ENCODE peak calls at places on chromosomes 2 and 18, in six cellular contexts. Y is heart left ventricle, E is A549, C is IMR-90, B is body of pancreas, K is endothelial cell of umbilical vein. O is an unnamed sample.

GRCh38 chr18:8081872-8082553 is 514.9 kb downstream of the PTPRM start:
- DNase-seq in Y (no peak), E (no peak), C (no peak), B (no peak), K (no peak), O (no peak)

GRCh38 chr2:237590272-237591020 is at the start of gene RAB17:
- DNase-seq in Y (no peak), E (peak; percentile 44), C (peak; percentile 39), B (peak; percentile 94), K (no peak), O (peak; percentile 63)

GRCh38 chr2:160492401-160493226 is 993 bp downstream of the RBMS1 start:
- DNase-seq in Y (peak; percentile 84), E (peak; percentile 62), C (peak; percentile 67), B (peak; percentile 64), K (peak; percentile 72), O (peak; percentile 73)

GRCh38 chr2:168375195-168375798 is 80.8 kb upstream of the CERS6 start:
- DNase-seq in Y (no peak), E (no peak), C (no peak), B (no peak), K (no peak), O (no peak)

GRCh38 chr2:28292491-28292890 is 100.2 kb upstream of the FOSL2 start:
- DNase-seq in Y (no peak), E (no peak), C (peak; percentile 70), B (no peak), K (no peak), O (no peak)

GRCh38 chr2:89823556-89823955 is 1132.1 kb downstream of the RPIA start:
- DNase-seq in Y (no peak), E (no peak), C (no peak), B (no peak), K (no peak), O (no peak)

GRCh38 chr2:104856086-104856972 is 2.4 kb downstream of the POU3F3 start:
- DNase-seq in Y (no peak), E (no peak), C (no peak), B (no peak), K (no peak), O (no peak)

GRCh38 chr2:215461836-215462532 is 26.1 kb upstream of the FN1 start:
- DNase-seq in Y (no peak), E (no peak), C (peak; percentile 67), B (no peak), K (peak; percentile 57), O (no peak)

GRCh38 chr18:12477606-12478005 is 69.9 kb downstream of the PRELID3A start:
- DNase-seq in Y (no peak), E (no peak), C (no peak), B (no peak), K (no peak), O (no peak)

GRCh38 chr2:151306621-151307020 is 17.2 kb upstream of the NMI start:
- DNase-seq in Y (no peak), E (no peak), C (peak; percentile 86), B (no peak), K (peak; percentile 36), O (no peak)

GRCh38 chr2:162037028-162037795 is 36.8 kb downstream of the DPP4 start:
- DNase-seq in Y (no peak), E (no peak), C (no peak), B (no peak), K (peak; percentile 30), O (no peak)

GRCh38 chr2:120612931-120613330 is 122.7 kb upstream of the GLI2 start:
- DNase-seq in Y (no peak), E (no peak), C (no peak), B (no peak), K (no peak), O (no peak)

GRCh38 chr18:75003089-75003488 is 205.8 kb downstream of the PTGR3 start:
- DNase-seq in Y (no peak), E (no peak), C (peak; percentile 24), B (no peak), K (peak; percentile 30), O (no peak)

GRCh38 chr2:52264488-52264887 is 1232.6 kb upstream of the NRXN1 start:
- DNase-seq in Y (no peak), E (no peak), C (no peak), B (no peak), K (no peak), O (no peak)

GRCh38 chr2:53448591-53448990 is 319.0 kb upstream of the CHAC2 start:
- DNase-seq in Y (no peak), E (no peak), C (no peak), B (no peak), K (no peak), O (no peak)

GRCh38 chr2:236180831-236181453 is 12.8 kb upstream of the GBX2 start:
- DNase-seq in Y (no peak), E (peak; percentile 87), C (peak; percentile 65), B (peak; percentile 42), K (peak; percentile 88), O (no peak)

GRCh38 chr2:75140288-75140687 is 59.0 kb downstream of the TACR1 start:
- DNase-seq in Y (no peak), E (no peak), C (no peak), B (no peak), K (no peak), O (no peak)

DNA sequence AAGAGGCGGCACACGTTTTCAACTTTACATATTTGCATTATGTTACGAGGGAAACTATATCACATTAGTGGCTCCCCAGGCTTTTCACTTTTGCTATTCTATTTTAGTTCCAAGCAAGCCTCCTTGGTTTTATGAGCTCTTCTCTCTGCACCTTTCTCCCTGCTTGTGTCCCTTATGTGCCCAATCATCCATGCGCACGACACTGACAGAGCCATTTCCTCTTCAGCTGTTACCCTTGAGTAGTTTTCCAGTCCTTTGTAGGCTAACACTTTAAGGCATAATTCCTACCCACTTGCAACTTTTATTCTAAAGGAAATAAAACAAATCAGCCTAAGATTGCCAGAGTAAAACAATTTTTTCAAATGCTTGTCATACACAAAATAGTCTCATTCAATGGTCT is 154.3 kb downstream of the TCF4 start:
- DNase-seq in Y (no peak), E (no peak), C (no peak), B (no peak), K (no peak), O (no peak)
- H3K4me3 ChIP-seq in Y (no peak overlapping the region), E (no peak overlapping the region), C (no peak overlapping the region), B (no peak overlapping the region), K (no peak overlapping the region), O (no peak overlapping the region)

DNA sequence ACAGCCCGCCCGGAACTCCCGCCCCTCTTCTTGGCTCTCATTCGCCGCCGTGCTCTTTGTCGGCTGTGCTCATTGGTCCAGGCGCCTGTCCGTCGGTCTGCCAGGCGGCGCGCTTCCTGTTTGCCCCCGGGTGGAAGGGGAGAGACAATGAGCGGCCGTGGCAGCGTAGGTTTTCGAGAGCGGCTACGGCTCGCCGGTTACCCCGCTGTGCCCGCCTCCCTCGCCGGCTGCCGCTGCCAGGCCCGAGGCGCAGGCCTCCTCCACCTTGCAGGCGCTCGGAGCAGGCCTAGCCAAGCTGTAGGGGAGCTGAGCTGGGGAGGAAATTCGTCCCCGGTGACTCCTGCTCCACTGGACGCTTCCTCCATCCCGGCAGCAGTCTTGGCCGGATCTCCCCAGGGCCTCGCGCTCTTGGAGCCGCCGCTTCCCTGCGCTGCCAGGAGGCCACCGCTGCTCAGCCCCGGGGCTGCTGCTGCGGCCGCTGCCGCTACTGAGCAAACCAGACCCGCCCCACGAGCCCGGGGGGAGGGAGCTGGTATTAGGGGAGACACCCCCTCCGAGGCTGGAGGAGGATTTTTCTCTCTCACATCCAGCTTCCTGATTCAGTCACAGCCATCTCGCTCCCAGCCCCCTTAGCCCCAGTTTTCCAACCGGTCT is at the start of gene SP3:
- DNase-seq in Y (peak; percentile 99), E (peak; percentile 95), C (peak; percentile 97), B (peak; percentile 98), K (peak; percentile 98), O (peak; percentile 96)
- TF ChIP-seq POLR2A in Y (peak; percentile 94), E (peak; percentile 61), C (no peak), B (peak; percentile 94), K (peak; percentile 90), O (peak; percentile 93)

GRCh38 chr2:159069229-159069628 is 100.8 kb downstream of the TANC1 start:
- DNase-seq in Y (no peak), E (no peak), C (no peak), B (no peak), K (no peak), O (no peak)

GRCh38 chr2:159073256-159073655 is 104.8 kb downstream of the TANC1 start:
- DNase-seq in Y (no peak), E (no peak), C (peak; percentile 74), B (no peak), K (peak; percentile 79), O (no peak)

GRCh38 chr2:159072795-159073194 is 104.4 kb downstream of the TANC1 start:
- DNase-seq in Y (no peak), E (no peak), C (peak; percentile 73), B (no peak), K (peak; percentile 72), O (no peak)

GRCh38 chr2:159071190-159071915 is 102.9 kb downstream of the TANC1 start:
- DNase-seq in Y (no peak), E (no peak), C (peak; percentile 59), B (no peak), K (no peak), O (no peak)

GRCh38 chr2:159070235-159070634 is 101.8 kb downstream of the TANC1 start:
- DNase-seq in Y (no peak), E (no peak), C (no peak), B (no peak), K (no peak), O (no peak)
- H3K4me1 ChIP-seq in Y (peaks cover 7% of the 10 kb centered on the region), E (peaks cover 25% of the 10 kb centered on the region), C (peaks cover 27% of the 10 kb centered on the region), B (peaks cover 8% of the 10 kb centered on the region), K (peaks cover 54% of the 10 kb centered on the region), O (peaks cover 7% of the 10 kb centered on the region)

GRCh38 chr2:219120082-219120481 is 40.5 kb downstream of the NHEJ1 start:
- DNase-seq in Y (no peak), E (no peak), C (no peak), B (no peak), K (no peak), O (no peak)
- H3K4me3 ChIP-seq in Y (no peak overlapping the region), E (no peak overlapping the region), C (no peak overlapping the region), B (no peak overlapping the region), K (no peak overlapping the region), O (no peak overlapping the region)

GRCh38 chr2:69791045-69791444 is 38.4 kb upstream of the GMCL1 start:
- DNase-seq in Y (peak; percentile 43), E (no peak), C (no peak), B (no peak), K (no peak), O (no peak)

GRCh38 chr2:69786105-69786504 is 43.4 kb upstream of the GMCL1 start:
- DNase-seq in Y (no peak), E (no peak), C (no peak), B (no peak), K (no peak), O (no peak)

GRCh38 chr2:69790601-69790959 is 38.9 kb upstream of the GMCL1 start:
- DNase-seq in Y (no peak), E (no peak), C (no peak), B (no peak), K (no peak), O (no peak)

GRCh38 chr2:69789762-69790600 is 39.5 kb upstream of the GMCL1 start:
- DNase-seq in Y (no peak), E (no peak), C (peak; percentile 39), B (no peak), K (no peak), O (no peak)

GRCh38 chr2:69789129-69789528 is 40.3 kb upstream of the GMCL1 start:
- DNase-seq in Y (no peak), E (peak; percentile 64), C (peak; percentile 94), B (no peak), K (no peak), O (no peak)
- TF ChIP-seq POLR2A in Y (no peak), E (no peak), C (no peak), B (no peak), K (no peak), O (no peak)